ENCODE peak calls at places on chromosome 9, in ten cellular contexts. A is H1; I is activated T-helper 1 cell treated with Interleukin-2 at 50 U/mL for 16 hours; M is choroid plexus epithelial cell; Q is left kidney; W is gastrocnemius medialis; B is stimulated activated CD8-positive, alpha-beta memory T cell treated with anti-CD3 and anti-CD28 coated beads, Interleukin-4, amount 100 ng/mL, for 4 hours; F is MCF 10A; J is nephron progenitor cell; K is A549. T is an unnamed sample.

GRCh38 chr9:116687762-116688160 is 656 bp downstream of the TRIM32 start:
- DNase-seq in A (no peak), I (no peak), M (no peak), Q (peak; percentile 48), W (no peak), B (no peak), F (no peak), J (peak; percentile 3), K (no peak), T (no peak)

GRCh38 chr9:35446012-35446411 is 43.9 kb upstream of the RUSC2 start:
- DNase-seq in A (no peak), I (no peak), M (no peak), Q (no peak), W (no peak), B (no peak), F (no peak), J (no peak), K (no peak), T (no peak)

GRCh38 chr9:29006603-29007002 is 1433.3 kb upstream of the C9orf72 start:
- DNase-seq in A (no peak), I (no peak), M (no peak), Q (peak; percentile 30), W (no peak), B (no peak), F (no peak), J (no peak), K (peak; percentile 10), T (no peak)

GRCh38 chr9:94817291-94818195 is 91.0 kb downstream of the AOPEP start:
- DNase-seq in A (no peak), I (no peak), M (no peak), Q (no peak), W (no peak), B (no peak), F (no peak), J (no peak), K (no peak), T (peak; percentile 36)

GRCh38 chr9:68416891-68417570 is 60.6 kb downstream of the PGM5 start:
- DNase-seq in A (no peak), I (no peak), M (peak; percentile 2), Q (no peak), W (no peak), B (no peak), F (peak; percentile 36), J (no peak), K (peak; percentile 14), T (no peak)

GRCh38 chr9:15033316-15033715 is 123.1 kb upstream of the FREM1 start:
- DNase-seq in A (no peak), I (no peak), M (no peak), Q (no peak), W (no peak), B (no peak), F (no peak), J (no peak), K (no peak), T (no peak)

GRCh38 chr9:76912631-76913275 is 6.8 kb upstream of the PRUNE2 start:
- DNase-seq in A (no peak), I (no peak), M (peak; percentile 17), Q (peak; percentile 18), W (no peak), B (no peak), F (peak; percentile 73), J (no peak), K (no peak), T (no peak)

GRCh38 chr9:112061152-112061740 is 113.9 kb downstream of the SUSD1 start:
- DNase-seq in A (no peak), I (no peak), M (peak; percentile 98), Q (peak; percentile 39), W (peak; percentile 46), B (no peak), F (peak; percentile 92), J (no peak), K (peak; percentile 80), T (no peak)

GRCh38 chr9:16787724-16788123 is 82.7 kb downstream of the BNC2 start:
- DNase-seq in A (no peak), I (no peak), M (no peak), Q (no peak), W (no peak), B (no peak), F (no peak), J (no peak), K (no peak), T (no peak)

GRCh38 chr9:69874301-69875060 is 53.9 kb downstream of the CFAP95 start:
- DNase-seq in A (no peak), I (no peak), M (no peak), Q (peak; percentile 75), W (no peak), B (no peak), F (no peak), J (no peak), K (no peak), T (no peak)

GRCh38 chr9:22169243-22169642 is 160.1 kb upstream of the CDKN2B start:
- DNase-seq in A (no peak), I (no peak), M (peak; percentile 71), Q (no peak), W (no peak), B (no peak), F (peak; percentile 67), J (no peak), K (peak; percentile 55), T (no peak)

GRCh38 chr9:119291554-119291953 is 77.7 kb downstream of the BRINP1 start:
- DNase-seq in A (no peak), I (no peak), M (no peak), Q (no peak), W (no peak), B (no peak), F (no peak), J (no peak), K (no peak), T (no peak)

GRCh38 chr9:136771907-136772306 is 7.6 kb upstream of the LCN15 start:
- DNase-seq in A (no peak), I (no peak), M (no peak), Q (no peak), W (no peak), B (no peak), F (no peak), J (no peak), K (no peak), T (no peak)

GRCh38 chr9:76691761-76692313 is 72.4 kb upstream of the PCA3 start:
- DNase-seq in A (no peak), I (no peak), M (peak; percentile 40), Q (peak; percentile 68), W (no peak), B (no peak), F (no peak), J (peak; percentile 10), K (no peak), T (no peak)